ENCODE peak calls at places on chromosomes 1 and 21, in six cellular contexts. O is sigmoid colon, X is breast epithelium, V is suprapubic skin, R is transverse colon, L is heart left ventricle. S is an unnamed sample.

GRCh38 chr1:248906741-248907661 is 966 bp downstream of the PGBD2 start:
- DNase-seq in R (no peak), L (no peak), X (no peak), V (peak; percentile 97), O (no peak), S (peak; percentile 26)

GRCh38 chr1:5532811-5533210 is 459.4 kb downstream of the NPHP4 start:
- DNase-seq in L (no peak), V (no peak), X (no peak), O (no peak), R (no peak), S (no peak)

GRCh38 chr1:35838693-35839245 is 31.0 kb downstream of the AGO4 start:
- DNase-seq in V (no peak), R (no peak), L (no peak), X (no peak), O (no peak), S (no peak)

GRCh38 chr1:174077755-174078490 is 55.8 kb upstream of the RC3H1 start:
- DNase-seq in X (no peak), R (no peak), O (no peak), L (no peak), V (no peak), S (no peak)

GRCh38 chr1:98991127-98992003 is 13.3 kb downstream of the PLPPR5 start:
- DNase-seq in O (no peak), X (no peak), R (no peak), L (no peak), V (no peak), S (no peak)

GRCh38 chr1:155651861-155652661 is 36.5 kb downstream of the YY1AP1 start:
- DNase-seq in O (no peak), V (no peak), X (no peak), R (no peak), L (no peak), S (no peak)

GRCh38 chr21:14591882-14592281 is 45.8 kb upstream of the SAMSN1 start:
- DNase-seq in V (no peak), O (no peak), X (no peak), L (peak; percentile 10), R (no peak), S (peak; percentile 13)

GRCh38 chr1:118535901-118536300 is 350.9 kb upstream of the SPAG17 start:
- DNase-seq in O (no peak), X (no peak), V (no peak), R (no peak), L (no peak), S (no peak)

GRCh38 chr1:42979888-42980800 is 21.5 kb upstream of the SLC2A1 start:
- DNase-seq in V (no peak), L (no peak), R (peak; percentile 72), X (no peak), O (no peak), S (no peak)

GRCh38 chr1:52141513-52142219 is at the start of gene ZFYVE9:
- DNase-seq in L (peak; percentile 75), O (peak; percentile 83), X (peak; percentile 33), V (peak; percentile 79), R (peak; percentile 80), S (peak; percentile 79)

GRCh38 chr21:44711327-44712202 is at the start of gene TSPEAR:
- DNase-seq in O (peak; percentile 54), R (no peak), L (no peak), V (peak; percentile 72), X (no peak), S (peak; percentile 3)

GRCh38 chr1:179046808-179047636 is 21.3 kb downstream of the FAM20B start:
- DNase-seq in R (no peak), O (no peak), V (no peak), X (no peak), L (no peak), S (no peak)

GRCh38 chr1:66750578-66750977 is 1.7 kb upstream of the DYNLT5 start:
- DNase-seq in O (no peak), L (no peak), R (no peak), X (no peak), V (no peak), S (no peak)

GRCh38 chr1:67853704-67854103 is 20.4 kb upstream of the GNG12 start:
- DNase-seq in O (no peak), R (peak; percentile 52), L (peak; percentile 45), V (no peak), X (no peak), S (peak; percentile 56)

GRCh38 chr1:233473549-233474204 is 140.2 kb upstream of the KCNK1 start:
- DNase-seq in O (no peak), L (no peak), V (no peak), X (no peak), R (no peak), S (no peak)

GRCh38 chr1:59819566-59820438 is 5.1 kb downstream of the HOOK1 start:
- DNase-seq in L (no peak), O (no peak), X (no peak), V (no peak), R (no peak), S (no peak)

DNA sequence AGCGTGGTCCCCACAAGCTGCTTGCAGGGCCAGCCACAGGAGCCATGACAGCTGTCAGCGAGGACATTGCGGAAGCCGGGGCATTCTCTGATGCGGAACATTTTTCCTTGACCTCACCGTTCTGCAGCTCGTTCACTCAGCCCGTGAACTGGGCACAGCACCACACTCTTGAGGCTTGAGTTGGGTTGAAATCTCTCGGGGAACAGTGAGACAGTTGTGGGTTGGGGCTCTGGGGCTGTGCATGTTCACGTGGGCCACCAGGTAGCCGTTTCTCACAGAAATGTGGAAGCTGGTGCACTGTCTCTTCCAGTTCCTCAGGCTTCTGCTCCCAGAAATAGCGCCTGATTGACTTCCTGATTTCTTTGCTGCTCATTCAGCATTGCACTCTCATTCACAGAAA is 69.8 kb downstream of the SPSB1 start:
- DNase-seq in L (no peak), V (no peak), X (no peak), R (no peak), O (no peak), S (no peak)
- H3K4me3 ChIP-seq in L (no peak overlapping the region), V (no peak overlapping the region), X (no peak overlapping the region), R (no peak overlapping the region), O (no peak overlapping the region), S (no peak overlapping the region)

GRCh38 chr1:225430301-225430700 is 2.5 kb upstream of the LBR start:
- DNase-seq in X (no peak), L (no peak), R (no peak), O (peak; percentile 29), V (no peak), S (no peak)

GRCh38 chr1:225427249-225428065 is at the start of gene LBR:
- DNase-seq in X (no peak), O (peak; percentile 77), L (no peak), V (no peak), R (peak; percentile 41), S (peak; percentile 42)

GRCh38 chr1:225426395-225427248 is 1.2 kb downstream of the LBR start:
- DNase-seq in R (peak; percentile 53), V (no peak), X (no peak), L (no peak), O (peak; percentile 78), S (peak; percentile 45)

GRCh38 chr1:225428879-225429455 is 1.1 kb upstream of the LBR start:
- DNase-seq in X (no peak), V (no peak), R (no peak), O (no peak), L (no peak), S (no peak)

GRCh38 chr1:225428066-225428878 is 434 bp upstream of the LBR start:
- DNase-seq in O (peak; percentile 97), L (peak; percentile 92), X (peak; percentile 84), V (peak; percentile 95), R (peak; percentile 95), S (peak; percentile 92)
- TF ChIP-seq POLR2A in O (peak; percentile 83), L (peak; percentile 84), X (peak; percentile 33), V (no peak), R (peak; percentile 90), S (peak; percentile 95)

DNA sequence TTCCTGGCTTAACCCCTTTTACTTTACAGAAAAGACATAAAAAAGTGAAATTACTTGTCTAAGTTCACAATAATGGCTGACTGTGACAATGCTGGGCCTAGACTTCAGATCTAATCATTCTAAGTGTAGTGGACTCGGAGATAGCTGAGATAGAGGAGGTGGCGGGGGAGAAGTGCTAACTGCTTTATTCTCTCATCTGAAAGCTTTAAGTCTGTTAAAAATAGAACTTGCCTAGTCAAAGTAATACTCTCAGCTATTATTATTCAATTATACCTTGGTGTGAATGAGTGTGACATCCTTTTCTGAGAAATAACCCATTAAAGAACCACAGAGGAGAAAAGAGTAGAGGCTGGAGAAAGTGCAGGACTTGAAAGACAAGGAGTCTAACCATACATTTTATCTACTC is 96.1 kb upstream of the OLIG2 start:
- DNase-seq in R (no peak), L (no peak), O (no peak), V (no peak), X (no peak), S (no peak)
- H3K4me3 ChIP-seq in R (no peak overlapping the region), L (no peak overlapping the region), O (no peak overlapping the region), V (no peak overlapping the region), X (no peak overlapping the region), S (no peak overlapping the region)

GRCh38 chr1:166838766-166839599 is at the start of gene POGK:
- DNase-seq in R (peak; percentile 94), L (peak; percentile 94), X (peak; percentile 85), V (peak; percentile 94), O (peak; percentile 96), S (peak; percentile 90)
- TF ChIP-seq POLR2A in R (peak; percentile 66), L (peak; percentile 81), X (no peak), V (peak; percentile 42), O (peak; percentile 27), S (peak; percentile 81)

GRCh38 chr1:177981186-177981585 is 11.3 kb upstream of the SEC16B start:
- DNase-seq in O (no peak), L (no peak), V (no peak), R (no peak), X (no peak), S (no peak)

GRCh38 chr1:177983824-177984528 is 14.1 kb upstream of the SEC16B start:
- DNase-seq in V (no peak), X (no peak), L (peak; percentile 48), O (peak; percentile 81), R (peak; percentile 21), S (peak; percentile 64)

GRCh38 chr1:177979272-177979671 is 9.4 kb upstream of the SEC16B start:
- DNase-seq in R (no peak), O (no peak), V (no peak), X (no peak), L (no peak), S (no peak)

GRCh38 chr1:177984761-177985160 is 14.9 kb upstream of the SEC16B start:
- DNase-seq in V (no peak), L (no peak), R (no peak), X (no peak), O (no peak), S (no peak)

GRCh38 chr1:177983087-177983823 is 13.4 kb upstream of the SEC16B start:
- DNase-seq in X (no peak), R (no peak), V (no peak), L (no peak), O (no peak), S (no peak)
- H3K4me3 ChIP-seq in X (peak overlapping the region; percentile 25), R (no peak overlapping the region), V (peak overlapping the region; percentile 32), L (no peak overlapping the region), O (no peak overlapping the region), S (peak overlapping the region; percentile 20)